ENCODE peak calls at places on chromosome 10, in six cellular contexts. W is K562, K is transverse colon, M is Panc1, G is upper lobe of left lung, S is GM23338. Y is an unnamed sample.

GRCh38 chr10:79387974-79388850 is 40.9 kb downstream of the PPIF start:
- DNase-seq in K (peak), S (no peak), W (peak), G (no peak), M (no peak), Y (no peak)

GRCh38 chr10:78687616-78688015 is 381.1 kb upstream of the ZMIZ1 start:
- DNase-seq in M (no peak), W (no peak), K (no peak), G (no peak), S (no peak), Y (no peak)

GRCh38 chr10:100009793-100010676 is at the start of gene DNMBP:
- DNase-seq in K (peak), G (peak), M (no peak), W (peak), S (peak), Y (peak)

GRCh38 chr10:23453465-23453864 is 14.6 kb downstream of the OTUD1 start:
- DNase-seq in K (no peak), M (no peak), G (no peak), W (no peak), S (no peak), Y (no peak)

GRCh38 chr10:88082806-88083596 is 219.6 kb downstream of the PTEN start:
- DNase-seq in K (no peak), G (no peak), S (no peak), M (no peak), W (no peak), Y (peak)

GRCh38 chr10:78649429-78649828 is 419.3 kb upstream of the ZMIZ1 start:
- DNase-seq in G (no peak), S (no peak), M (no peak), W (no peak), K (no peak), Y (no peak)

GRCh38 chr10:110123594-110123993 is 83.8 kb upstream of the MXI1 start:
- DNase-seq in G (no peak), S (no peak), W (no peak), M (no peak), K (no peak), Y (no peak)

GRCh38 chr10:60828489-60828852 is 50.2 kb downstream of the CDK1 start:
- DNase-seq in K (no peak), G (no peak), W (no peak), M (no peak), S (no peak), Y (no peak)

GRCh38 chr10:110221721-110222261 is 14.4 kb downstream of the MXI1 start:
- DNase-seq in W (peak), G (peak), S (peak), K (peak), M (no peak), Y (peak)

GRCh38 chr10:79269443-79269842 is 77.8 kb upstream of the PPIF start:
- DNase-seq in G (no peak), K (no peak), S (no peak), W (no peak), M (no peak), Y (no peak)

GRCh38 chr10:8584666-8585065 is 530.2 kb downstream of the GATA3 start:
- DNase-seq in G (no peak), K (no peak), W (no peak), S (no peak), M (no peak), Y (no peak)

GRCh38 chr10:76302936-76303656 is 871.7 kb downstream of the LRMDA start:
- DNase-seq in G (no peak), W (no peak), K (no peak), M (no peak), S (no peak), Y (no peak)

GRCh38 chr10:113970641-113971040 is 73.0 kb upstream of the ADRB1 start:
- DNase-seq in W (no peak), G (no peak), K (no peak), S (no peak), M (no peak), Y (no peak)

GRCh38 chr10:133264455-133264854 is 12.2 kb downstream of the ADAM8 start:
- DNase-seq in G (no peak), M (no peak), K (peak), S (no peak), W (no peak), Y (peak)

GRCh38 chr10:110815354-110816004 is 56.2 kb upstream of the PDCD4 start:
- DNase-seq in S (no peak), G (no peak), W (no peak), M (no peak), K (no peak), Y (no peak)

GRCh38 chr10:113477451-113477850 is 75.4 kb upstream of the HABP2 start:
- DNase-seq in W (no peak), K (no peak), S (no peak), M (no peak), G (no peak), Y (no peak)

GRCh38 chr10:78981257-78981969 is 87.4 kb upstream of the ZMIZ1 start:
- DNase-seq in M (no peak), K (no peak), G (no peak), W (no peak), S (no peak), Y (no peak)

GRCh38 chr10:24444337-24444736 is 235.4 kb downstream of the KIAA1217 start:
- DNase-seq in K (no peak), M (no peak), W (no peak), S (no peak), G (no peak), Y (no peak)

GRCh38 chr10:14023612-14024348 is 306.9 kb downstream of the FRMD4A start:
- DNase-seq in K (no peak), M (no peak), W (no peak), G (no peak), S (peak), Y (no peak)

GRCh38 chr10:89966211-89966610 is 264.8 kb downstream of the KIF20B start:
- DNase-seq in M (no peak), K (no peak), G (no peak), W (no peak), S (peak), Y (no peak)
- H3K4me3 ChIP-seq in M (no peak), K (no peak), G (no peak), W (no peak), S (no peak), Y (no peak)

GRCh38 chr10:97400665-97401454 is at the start of gene RRP12:
- DNase-seq in K (peak), S (peak), G (peak), W (peak), M (peak), Y (peak)
- TF ChIP-seq CTCF in K (no peak), S (peak), G (peak), W (peak), M (no peak), Y (no peak)

DNA sequence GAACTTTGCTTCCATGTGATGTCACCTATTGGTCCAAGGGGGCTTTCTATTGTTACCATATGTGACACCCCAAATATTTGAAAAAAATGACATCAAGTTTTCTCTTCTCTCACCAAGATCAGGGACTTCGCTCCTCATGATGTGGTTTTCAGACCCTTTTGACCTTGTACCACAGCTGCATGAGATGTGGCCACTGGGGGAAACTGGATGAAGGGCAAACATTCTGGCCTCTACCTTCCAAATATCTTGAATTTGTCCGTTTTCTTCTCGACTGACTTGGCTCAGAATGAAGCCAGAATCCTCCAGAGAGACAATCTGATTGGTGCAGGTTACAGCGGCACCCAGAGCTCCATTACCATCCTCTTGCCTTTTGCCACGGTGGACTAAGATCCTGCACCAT is 122.7 kb downstream of the PRKCQ start:
- DNase-seq in K (no peak), S (no peak), G (no peak), W (no peak), M (no peak), Y (no peak)
- TF ChIP-seq POLR2AphosphoS5 in K (no peak), S (no peak), G (no peak), W (no peak), M (no peak), Y (no peak)

DNA sequence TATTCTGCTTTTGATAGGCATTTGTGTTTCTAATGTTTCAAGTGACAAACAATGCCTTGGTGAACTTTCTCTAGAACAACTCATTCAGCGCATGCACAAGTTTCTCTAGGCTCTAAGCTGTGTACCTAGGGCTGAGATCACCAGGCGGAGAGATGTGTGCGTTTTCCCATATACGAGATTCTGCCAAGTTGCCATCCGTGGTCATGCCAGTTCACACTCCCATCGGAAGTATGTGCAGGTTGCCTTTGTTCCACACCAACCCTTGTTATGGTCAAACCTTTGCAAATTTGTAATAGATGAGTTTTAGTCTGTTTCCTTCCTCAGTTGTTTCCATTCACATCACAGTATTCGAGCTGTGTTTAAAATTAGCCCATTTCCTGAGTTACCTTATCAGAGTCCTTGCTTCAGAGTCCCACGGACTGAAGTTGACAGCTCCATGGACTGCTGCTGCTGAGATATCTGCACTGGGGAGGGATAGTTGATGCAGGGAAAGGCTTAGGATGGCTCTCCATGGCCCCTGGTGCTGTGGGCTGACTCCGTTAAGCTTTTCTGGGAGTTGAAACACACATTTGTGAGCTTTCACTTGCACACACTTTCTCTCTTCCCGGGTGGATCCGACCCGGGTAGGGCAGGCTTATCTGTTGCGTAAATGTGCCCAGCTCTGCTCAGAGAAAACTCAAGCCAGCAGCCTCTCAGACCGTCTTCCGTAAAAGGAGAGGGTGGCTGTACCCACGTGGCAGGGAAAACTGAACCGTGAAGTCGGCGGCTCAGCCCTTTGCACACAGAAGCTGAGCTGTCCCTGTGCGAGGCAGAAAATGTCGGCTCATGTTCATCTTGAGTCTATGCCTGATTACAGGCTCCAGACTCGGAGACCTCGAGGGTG is 49.4 kb downstream of the HK1 start:
- DNase-seq in K (peak), W (no peak), S (no peak), M (no peak), G (no peak), Y (peak)
- H3K4me3 ChIP-seq in K (peak), W (no peak), S (no peak), M (peak), G (peak), Y (peak)

DNA sequence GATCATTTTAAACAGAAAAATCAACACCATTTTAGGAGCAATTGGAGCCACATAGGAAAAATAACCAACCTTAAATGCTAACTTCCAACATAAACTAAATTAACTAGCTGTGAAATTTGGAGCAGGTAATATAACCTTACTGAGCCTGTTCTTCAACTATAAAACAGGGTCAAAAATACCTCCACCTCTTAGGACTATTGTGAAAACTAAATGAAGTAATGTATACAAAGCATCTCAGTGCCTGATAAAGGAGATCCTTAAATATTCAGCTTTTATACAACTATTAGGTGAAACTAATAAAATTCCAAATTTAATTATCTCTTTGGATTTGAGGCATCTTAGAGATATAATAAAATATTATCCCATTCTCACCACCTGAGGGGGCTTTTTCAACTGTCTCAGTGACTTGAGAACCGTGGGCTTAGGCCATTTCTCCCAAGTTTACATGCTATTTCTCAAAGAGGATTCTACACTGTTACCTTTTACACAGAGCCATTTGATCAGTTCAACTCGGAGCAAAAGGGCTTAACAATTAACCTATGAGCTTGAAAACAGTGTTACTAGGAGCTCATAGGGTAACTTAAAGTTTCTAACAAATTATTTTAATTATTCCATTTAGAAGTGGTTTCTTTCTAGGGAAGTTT is 165.0 kb upstream of the ASAH2 start:
- DNase-seq in W (no peak), M (no peak), S (no peak), G (no peak), K (no peak), Y (no peak)
- TF ChIP-seq CTCF in W (peak), M (no peak), S (no peak), G (no peak), K (no peak), Y (no peak)

DNA sequence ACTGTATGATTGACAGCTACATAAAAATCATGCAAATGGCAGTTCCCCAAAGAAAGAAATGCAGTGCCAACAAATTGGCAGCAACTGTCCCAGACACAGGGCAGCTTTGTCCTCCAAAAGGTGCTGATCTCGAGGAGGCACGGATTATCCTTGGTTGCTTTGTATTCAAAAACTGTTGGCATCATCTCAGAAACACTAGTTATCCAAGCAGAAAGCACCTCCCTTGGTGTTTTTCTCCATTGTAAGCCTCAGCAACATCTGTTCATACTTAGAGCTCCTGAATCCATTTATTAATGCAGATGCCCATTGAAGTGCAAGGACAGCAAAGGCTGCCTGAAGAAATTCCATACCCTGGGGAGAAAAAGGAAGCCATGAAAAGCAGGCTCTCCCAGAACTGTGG is 1.1 kb upstream of the NPS start:
- DNase-seq in S (no peak), M (no peak), G (no peak), W (no peak), K (no peak), Y (no peak)
- TF ChIP-seq POLR2AphosphoS5 in S (no peak), M (no peak), G (no peak), W (no peak), K (no peak), Y (no peak)

GRCh38 chr10:1882728-1883127 is 145.4 kb upstream of the ADARB2 start:
- DNase-seq in W (no peak), M (no peak), S (no peak), K (no peak), G (no peak), Y (no peak)

GRCh38 chr10:1886039-1886438 is 148.7 kb upstream of the ADARB2 start:
- DNase-seq in G (no peak), M (no peak), W (no peak), S (no peak), K (no peak), Y (no peak)

GRCh38 chr10:1881636-1882035 is 144.3 kb upstream of the ADARB2 start:
- DNase-seq in G (peak), K (no peak), W (no peak), M (no peak), S (no peak), Y (no peak)

DNA sequence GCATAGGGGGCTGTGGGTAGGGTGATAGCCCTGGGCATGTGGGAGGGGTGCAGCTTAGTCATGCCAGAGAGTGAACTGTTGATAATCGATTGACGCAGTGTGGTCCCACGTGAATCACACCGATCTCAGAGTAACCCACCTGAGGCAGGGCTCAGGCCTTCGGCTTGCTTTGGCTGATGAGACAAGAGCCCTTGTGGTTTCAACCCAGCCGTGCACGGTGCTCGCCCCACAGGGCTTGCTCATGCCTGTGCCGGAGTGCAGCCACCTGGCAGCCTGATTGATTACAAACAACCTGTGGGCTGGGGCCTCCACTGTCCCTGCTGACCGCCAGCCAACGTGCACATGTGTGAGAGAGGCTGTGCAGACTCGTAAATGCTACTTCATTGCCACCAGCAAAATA is 144.8 kb upstream of the ADARB2 start:
- DNase-seq in S (no peak), G (peak), M (no peak), W (no peak), K (no peak), Y (no peak)
- H3K4me3 ChIP-seq in S (no peak), G (no peak), M (no peak), W (no peak), K (no peak), Y (no peak)

GRCh38 chr10:12348870-12349627 is at the start of gene CAMK1D:
- DNase-seq in G (peak), M (no peak), K (peak), S (peak), W (peak), Y (peak)
- TF ChIP-seq CTCF in G (no peak), M (peak), K (peak), S (peak), W (peak), Y (no peak)

Y was measured in HL-60.